ENCODE peak calls at places on chromosomes 2 and 18, in five cellular contexts. C is fibroblast of lung, A is adrenal gland, R is left lung, N is stomach. E is an unnamed sample.

GRCh38 chr18:64379662-64380061 is 230.8 kb upstream of the LINC00305 start:
- DNase-seq in N (no peak), C (no peak), R (no peak), A (no peak), E (no peak)

GRCh38 chr2:57842531-57842930 is 204.1 kb upstream of the VRK2 start:
- DNase-seq in N (no peak), C (peak; percentile 78), R (no peak), A (no peak), E (no peak)

GRCh38 chr2:217714268-217714643 is 288.5 kb downstream of the TNS1 start:
- DNase-seq in N (no peak), C (peak; percentile 81), A (peak; percentile 78), R (peak; percentile 61), E (peak; percentile 95)

GRCh38 chr2:159797468-159798375 is at the start of gene CD302:
- DNase-seq in R (peak; percentile 83), A (peak; percentile 57), N (peak; percentile 58), C (peak; percentile 62), E (peak; percentile 50)

GRCh38 chr2:54787270-54787669 is 63.8 kb downstream of the EML6 start:
- DNase-seq in C (no peak), N (no peak), A (no peak), R (no peak), E (no peak)

GRCh38 chr18:64017870-64018269 is 48.0 kb downstream of the SERPINB8 start:
- DNase-seq in N (no peak), R (no peak), A (no peak), C (no peak), E (no peak)

GRCh38 chr2:65580824-65581223 is 148.4 kb upstream of the SPRED2 start:
- DNase-seq in R (no peak), A (no peak), N (no peak), C (no peak), E (no peak)

GRCh38 chr18:57208056-57208455 is 61.2 kb downstream of the BOD1L2 start:
- DNase-seq in R (no peak), A (no peak), N (no peak), C (no peak), E (no peak)

GRCh38 chr2:150207979-150208378 is 279.5 kb downstream of the RND3 start:
- DNase-seq in N (peak; percentile 51), C (no peak), R (no peak), A (no peak), E (no peak)

GRCh38 chr2:200454839-200455801 is 54.7 kb downstream of the KCTD18 start:
- DNase-seq in R (no peak), N (no peak), A (peak; percentile 62), C (peak; percentile 70), E (no peak)

GRCh38 chr18:72762505-72763122 is 105.2 kb downstream of the NETO1 start:
- DNase-seq in N (no peak), R (no peak), C (peak; percentile 46), A (no peak), E (no peak)

GRCh38 chr18:76943542-76944339 is 121.4 kb downstream of the ZNF236 start:
- DNase-seq in C (no peak), R (peak; percentile 73), N (peak; percentile 58), A (no peak), E (no peak)

GRCh38 chr18:57422313-57422872 is 12.8 kb upstream of the ONECUT2 start:
- DNase-seq in R (no peak), C (no peak), A (no peak), N (no peak), E (no peak)

GRCh38 chr2:44578401-44579135 is 216.8 kb downstream of the CAMKMT start:
- DNase-seq in N (no peak), A (no peak), C (peak; percentile 74), R (no peak), E (no peak)

GRCh38 chr18:6719914-6720692 is 9.4 kb upstream of the ARHGAP28 start:
- DNase-seq in A (no peak), R (no peak), C (no peak), N (no peak), E (no peak)

GRCh38 chr2:96533292-96534073 is 3.1 kb upstream of the ARID5A start:
- DNase-seq in A (peak; percentile 71), N (peak; percentile 62), C (peak; percentile 37), R (peak; percentile 88), E (peak; percentile 55)

GRCh38 chr2:231780123-231780908 is 766 bp downstream of the PDE6D start:
- DNase-seq in R (peak; percentile 36), A (peak; percentile 25), C (peak; percentile 40), N (no peak), E (no peak)

GRCh38 chr18:10787293-10787901 is 261.6 kb downstream of the NAPG start:
- DNase-seq in R (peak; percentile 83), A (peak; percentile 62), C (peak; percentile 50), N (peak; percentile 77), E (peak; percentile 85)

GRCh38 chr2:157611726-157612125 is 16.9 kb downstream of the ACVR1C start:
- DNase-seq in C (no peak), N (no peak), R (no peak), A (no peak), E (no peak)

GRCh38 chr2:157603203-157603602 is 25.5 kb downstream of the ACVR1C start:
- DNase-seq in N (no peak), A (no peak), C (no peak), R (no peak), E (no peak)

GRCh38 chr2:157611110-157611509 is 17.6 kb downstream of the ACVR1C start:
- DNase-seq in R (no peak), N (no peak), A (no peak), C (no peak), E (no peak)

GRCh38 chr2:157601807-157602206 is 26.9 kb downstream of the ACVR1C start:
- DNase-seq in R (no peak), N (no peak), A (no peak), C (no peak), E (no peak)

DNA sequence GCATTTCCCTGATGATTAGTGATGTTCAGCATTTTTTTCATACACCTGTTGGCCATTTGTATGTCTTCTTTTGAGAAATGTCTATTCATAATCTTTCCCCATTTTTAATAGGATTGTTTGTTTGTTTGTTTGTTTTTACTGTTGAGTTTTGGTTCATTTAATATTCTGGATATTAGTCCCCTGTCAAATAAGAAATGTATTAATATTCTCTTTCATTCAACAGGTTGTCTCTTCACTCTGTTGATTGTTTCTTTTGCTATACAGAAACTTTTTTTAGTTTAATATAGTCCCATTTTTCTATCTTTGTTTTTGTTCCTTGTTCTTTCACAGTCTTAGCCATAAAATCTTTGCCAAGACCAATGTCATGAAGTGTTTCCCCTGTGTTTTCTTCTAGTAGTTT is 22.1 kb downstream of the ACVR1C start:
- DNase-seq in A (no peak), C (no peak), R (no peak), N (no peak), E (no peak)
- H3K27me3 ChIP-seq in A (no peaks in the 10 kb centered on the region), C (no peaks in the 10 kb centered on the region), R (no peaks in the 10 kb centered on the region), N (no peaks in the 10 kb centered on the region), E (no peaks in the 10 kb centered on the region)

DNA sequence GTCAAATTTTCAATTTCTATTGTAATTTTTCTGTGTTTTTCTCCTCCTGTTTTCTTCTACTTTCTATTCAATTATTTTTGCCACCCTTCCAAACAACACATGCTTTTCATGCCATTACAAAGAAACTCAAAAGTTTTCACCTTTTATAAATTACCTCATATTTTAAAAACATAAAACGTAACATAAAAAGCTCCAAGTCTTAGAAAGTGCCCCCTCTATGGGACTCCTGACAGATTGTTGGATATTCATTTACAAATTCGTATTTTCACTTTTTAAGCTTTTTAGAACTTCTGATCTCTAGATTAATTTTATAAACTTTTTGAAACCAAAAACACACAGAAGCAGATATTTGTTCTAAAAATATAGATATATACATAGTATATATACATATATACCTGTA is 1.6 kb downstream of the COL5A2 start:
- DNase-seq in A (no peak), C (no peak), R (no peak), N (no peak), E (no peak)
- TF ChIP-seq CTCF in A (no peak), C (peak; percentile 22), R (no peak), N (no peak), E (no peak)

GRCh38 chr2:161423351-161424178 is 7.5 kb downstream of the TBR1 start:
- DNase-seq in N (no peak), A (no peak), R (no peak), C (peak; percentile 21), E (no peak)

GRCh38 chr2:161422812-161423211 is 6.7 kb downstream of the TBR1 start:
- DNase-seq in A (no peak), C (no peak), R (no peak), N (no peak), E (no peak)

GRCh38 chr2:161424992-161425391 is 8.9 kb downstream of the TBR1 start:
- DNase-seq in C (no peak), A (no peak), N (no peak), R (no peak), E (no peak)

GRCh38 chr2:161425966-161426365 is 9.9 kb downstream of the TBR1 start:
- DNase-seq in C (no peak), A (no peak), N (no peak), R (no peak), E (no peak)

GRCh38 chr2:161424179-161424763 is 8.2 kb downstream of the TBR1 start:
- DNase-seq in N (no peak), C (no peak), R (no peak), A (no peak), E (no peak)
- H3K4me3 ChIP-seq in N (peak overlapping the region; percentile 45), C (no peak overlapping the region), R (no peak overlapping the region), A (no peak overlapping the region), E (peak overlapping the region; percentile 32)

GRCh38 chr2:119158563-119159347 is at the start of gene C1QL2:
- DNase-seq in R (no peak), N (no peak), C (no peak), A (no peak), E (peak; percentile 27)

GRCh38 chr2:119155633-119156032 is 2.9 kb downstream of the C1QL2 start:
- DNase-seq in N (no peak), A (no peak), R (no peak), C (no peak), E (no peak)

GRCh38 chr2:119157850-119158511 is 570 bp downstream of the C1QL2 start:
- DNase-seq in R (no peak), N (no peak), C (no peak), A (no peak), E (no peak)

GRCh38 chr2:119156105-119156890 is 2.3 kb downstream of the C1QL2 start:
- DNase-seq in N (no peak), C (no peak), A (no peak), R (no peak), E (no peak)

DNA sequence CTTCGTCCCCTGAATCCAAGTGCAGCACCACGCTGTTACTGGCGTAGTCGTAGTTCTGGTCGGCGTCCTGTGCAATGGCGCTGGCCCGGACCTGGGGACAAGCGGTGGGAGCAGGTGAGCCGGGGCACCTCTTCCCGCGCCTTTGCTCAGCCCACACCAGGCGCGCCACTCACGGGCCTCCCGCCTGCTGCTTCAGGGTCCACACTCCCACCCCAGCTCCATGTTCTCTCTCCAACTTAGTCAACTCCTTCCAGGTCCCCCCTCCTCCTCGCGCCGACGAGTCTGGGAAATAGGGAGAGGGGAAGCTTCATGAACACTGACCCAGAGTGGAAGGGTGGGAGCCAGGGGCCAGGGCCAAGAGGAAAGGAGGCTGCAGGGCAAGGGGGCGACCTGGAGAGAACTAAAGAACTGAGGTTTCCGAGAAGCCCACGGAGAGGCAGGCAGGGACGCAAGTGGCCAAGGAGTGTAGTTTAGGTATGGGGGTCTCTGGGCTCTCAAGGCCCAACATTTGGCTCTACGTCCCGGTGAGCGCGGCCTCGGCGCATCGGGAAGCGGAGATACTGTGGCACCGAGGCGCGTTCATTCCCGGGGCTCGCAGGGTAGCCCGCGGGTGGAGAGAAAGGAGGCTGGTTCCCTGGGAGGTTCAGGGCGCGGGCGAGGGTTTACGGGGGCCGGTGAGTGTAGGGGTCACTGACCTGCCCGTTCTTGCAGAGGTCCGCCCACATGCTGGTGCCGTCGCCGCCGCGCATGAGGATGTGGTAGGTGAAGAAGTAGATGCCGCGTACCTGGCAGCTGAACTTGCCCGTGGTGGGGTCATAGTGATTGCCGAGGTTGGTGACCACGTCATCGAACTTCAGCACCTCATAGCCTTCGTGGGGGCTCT is 1.4 kb downstream of the C1QL2 start:
- DNase-seq in N (no peak), R (no peak), C (no peak), A (no peak), E (no peak)
- H3K27me3 ChIP-seq in N (peaks cover 100% of the 10 kb centered on the region), R (peaks cover 100% of the 10 kb centered on the region), C (peaks cover 35% of the 10 kb centered on the region), A (peaks cover 56% of the 10 kb centered on the region), E (peaks cover 14% of the 10 kb centered on the region)

GRCh38 chr18:3447895-3448844 is 1.8 kb upstream of the TGIF1 start:
- DNase-seq in C (peak; percentile 97), R (peak; percentile 98), A (peak; percentile 97), N (peak; percentile 94), E (peak; percentile 81)
- TF ChIP-seq CTCF in C (peak; percentile 10), R (no peak), A (no peak), N (no peak), E (no peak)